ENCODE peak calls at places on chromosomes 16 and 17, in five cellular contexts. A, G, D, M and F are unnamed samples.

GRCh38 chr17:14487068-14487467 is 186.2 kb downstream of the HS3ST3B1 start:
- DNase-seq in A (no peak), D (no peak), G (no peak), M (no peak), F (no peak)

GRCh38 chr17:35731932-35732805 is 730 bp downstream of the RASL10B start:
- DNase-seq in D (no peak), A (no peak), G (no peak), M (no peak), F (no peak)

GRCh38 chr16:23795369-23795768 is 40.4 kb upstream of the PRKCB start:
- DNase-seq in G (no peak), M (no peak), D (no peak), A (no peak), F (no peak)

GRCh38 chr17:65198653-65199382 is 61.6 kb downstream of the RGS9 start:
- DNase-seq in M (no peak), G (no peak), D (no peak), A (no peak), F (no peak)

GRCh38 chr16:14649816-14650215 is 17.1 kb downstream of the BFAR start:
- DNase-seq in D (no peak), A (no peak), M (no peak), G (no peak), F (no peak)

GRCh38 chr17:54887787-54888186 is 12.9 kb upstream of the TOM1L1 start:
- DNase-seq in G (no peak), M (no peak), A (no peak), D (no peak), F (no peak)

GRCh38 chr16:60642956-60643355 is 1393.3 kb downstream of the CDH8 start:
- DNase-seq in A (no peak), M (no peak), D (no peak), G (no peak), F (no peak)

GRCh38 chr16:68834550-68834949 is 8.8 kb upstream of the TANGO6 start:
- DNase-seq in M (no peak), D (no peak), A (no peak), G (no peak), F (no peak)

GRCh38 chr17:40063034-40063765 is 435 bp downstream of the THRA start:
- DNase-seq in A (peak), M (peak), D (peak), G (peak), F (peak)

GRCh38 chr16:84808812-84809211 is 11.0 kb upstream of the CRISPLD2 start:
- DNase-seq in M (no peak), G (no peak), A (no peak), D (no peak), F (no peak)

GRCh38 chr17:3765981-3766380 is 35.0 kb downstream of the ITGAE start:
- DNase-seq in D (no peak), A (no peak), G (peak), M (no peak), F (no peak)

GRCh38 chr16:48892884-48893283 is 282.9 kb upstream of the N4BP1 start:
- DNase-seq in D (no peak), M (no peak), A (no peak), G (no peak), F (no peak)

GRCh38 chr17:6435051-6435450 is at the start of gene AIPL1:
- DNase-seq in G (no peak), A (no peak), D (no peak), M (no peak), F (no peak)

GRCh38 chr17:81959362-81960129 is 1.4 kb downstream of the NOTUM start:
- DNase-seq in G (peak), D (no peak), A (peak), M (peak), F (peak)

GRCh38 chr17:44216173-44216572 is 3.3 kb downstream of the UBTF start:
- DNase-seq in A (no peak), G (no peak), M (no peak), D (no peak), F (no peak)

GRCh38 chr17:7308625-7309433 is 1.4 kb downstream of the EIF5A start:
- DNase-seq in G (no peak), M (peak), D (peak), A (peak), F (peak)

GRCh38 chr16:28923652-28924398 is 1.2 kb downstream of the RABEP2 start:
- DNase-seq in D (no peak), A (no peak), M (no peak), G (no peak), F (no peak)

GRCh38 chr17:35684046-35684802 is 47.2 kb upstream of the RASL10B start:
- DNase-seq in D (no peak), M (no peak), A (no peak), G (no peak), F (no peak)

GRCh38 chr16:35492225-35492624 is 2032.8 kb downstream of the TP53TG3F start:
- DNase-seq in D (no peak), G (no peak), A (no peak), M (no peak), F (no peak)

GRCh38 chr16:72434159-72434558 is 262.2 kb upstream of the PMFBP1 start:
- DNase-seq in G (no peak), D (no peak), A (no peak), M (no peak), F (no peak)

GRCh38 chr16:46974352-46974751 is 878 bp upstream of the DNAJA2 start:
- DNase-seq in A (no peak), M (no peak), G (no peak), D (no peak), F (no peak)

GRCh38 chr16:90044111-90044551 is 24.9 kb upstream of the DBNDD1 start:
- DNase-seq in D (no peak), M (no peak), A (no peak), G (peak), F (peak)

GRCh38 chr17:40617678-40618240 is 29.9 kb downstream of the SMARCE1 start:
- DNase-seq in G (no peak), A (no peak), D (no peak), M (no peak), F (no peak)

GRCh38 chr16:12268602-12269001 is 292.1 kb downstream of the SNX29 start:
- DNase-seq in D (no peak), A (no peak), M (no peak), G (no peak), F (peak)

GRCh38 chr17:43846221-43846712 is 709 bp upstream of the CD300LG start:
- DNase-seq in G (peak), M (peak), A (peak), D (peak), F (peak)

GRCh38 chr17:46788796-46789195 is 29.7 kb downstream of the WNT3 start:
- DNase-seq in D (no peak), G (no peak), M (no peak), A (no peak), F (no peak)

GRCh38 chr16:23505180-23505665 is 5.1 kb downstream of the GGA2 start:
- DNase-seq in G (no peak), D (no peak), A (no peak), M (no peak), F (no peak)

GRCh38 chr16:80507538-80507937 is 33.3 kb upstream of the DYNLRB2 start:
- DNase-seq in D (no peak), G (no peak), M (peak), A (no peak), F (no peak)

GRCh38 chr17:5759501-5759925 is 175.2 kb upstream of the NLRP1 start:
- DNase-seq in A (no peak), G (no peak), D (no peak), M (no peak), F (no peak)

GRCh38 chr16:86602521-86602920 is 24.2 kb downstream of the FOXL1 start:
- DNase-seq in D (peak), G (no peak), A (no peak), M (no peak), F (no peak)

GRCh38 chr17:29138991-29139682 is 41.1 kb downstream of the MYO18A start:
- DNase-seq in A (peak), M (peak), G (peak), D (peak), F (no peak)

GRCh38 chr16:76114681-76115080 is 162.5 kb upstream of the CNTNAP4 start:
- DNase-seq in M (no peak), D (no peak), A (no peak), G (no peak), F (no peak)

GRCh38 chr16:27448531-27449433 is 46.8 kb downstream of the IL21R start:
- DNase-seq in G (no peak), D (no peak), A (no peak), M (no peak), F (no peak)

GRCh38 chr17:10754109-10754508 is 24.3 kb upstream of the TMEM220 start:
- DNase-seq in A (no peak), G (no peak), D (no peak), M (no peak), F (no peak)

DNA sequence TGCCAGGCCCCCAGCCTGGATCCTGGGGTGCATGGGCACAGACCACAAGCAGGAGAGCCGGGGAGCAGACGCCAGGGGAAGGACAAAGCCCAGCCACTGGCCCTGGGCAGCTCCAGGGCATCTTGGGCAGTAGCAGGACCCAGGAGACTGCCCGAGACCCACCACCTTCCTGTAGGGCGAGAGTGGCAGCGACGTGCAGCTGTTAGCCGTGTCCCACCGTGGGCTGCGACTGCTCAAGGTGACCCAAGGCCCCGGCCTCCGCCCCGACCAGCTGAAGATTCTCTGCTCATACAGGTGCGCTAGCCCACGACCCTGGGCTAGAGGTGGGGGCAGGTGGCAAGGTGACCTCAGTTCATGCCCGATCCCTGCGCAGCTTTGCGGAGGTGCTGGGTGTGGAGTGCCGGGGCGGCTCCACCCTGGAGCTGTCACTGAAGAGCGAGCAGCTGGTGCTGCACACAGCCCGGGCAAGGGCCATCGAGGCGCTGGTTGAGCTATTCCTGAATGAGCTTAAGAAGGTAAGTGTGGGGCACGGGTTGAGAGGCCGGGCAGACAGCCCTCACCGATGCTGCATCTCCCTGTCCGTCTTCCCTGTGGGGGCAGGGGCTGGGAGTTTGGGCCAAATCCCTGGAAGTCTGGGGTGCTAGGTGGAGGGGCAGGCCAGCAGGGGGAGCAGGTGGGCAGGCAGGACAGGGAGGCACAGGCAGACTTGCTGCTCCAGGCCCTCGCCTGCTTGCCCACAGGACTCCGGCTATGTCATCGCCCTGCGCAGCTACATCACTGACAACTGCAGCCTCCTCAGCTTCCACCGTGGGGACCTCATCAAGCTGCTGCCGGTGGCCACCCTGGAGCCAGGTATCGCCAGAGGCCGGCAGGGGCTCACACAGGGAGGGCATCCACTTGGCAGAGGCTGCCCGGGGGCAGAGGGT is 13.5 kb upstream of the SMIM5 start:
- DNase-seq in D (no peak), M (no peak), A (peak), G (no peak), F (no peak)
- TF ChIP-seq CTCF in D (peak), M (peak), A (peak), G (no peak), F (peak)

DNA sequence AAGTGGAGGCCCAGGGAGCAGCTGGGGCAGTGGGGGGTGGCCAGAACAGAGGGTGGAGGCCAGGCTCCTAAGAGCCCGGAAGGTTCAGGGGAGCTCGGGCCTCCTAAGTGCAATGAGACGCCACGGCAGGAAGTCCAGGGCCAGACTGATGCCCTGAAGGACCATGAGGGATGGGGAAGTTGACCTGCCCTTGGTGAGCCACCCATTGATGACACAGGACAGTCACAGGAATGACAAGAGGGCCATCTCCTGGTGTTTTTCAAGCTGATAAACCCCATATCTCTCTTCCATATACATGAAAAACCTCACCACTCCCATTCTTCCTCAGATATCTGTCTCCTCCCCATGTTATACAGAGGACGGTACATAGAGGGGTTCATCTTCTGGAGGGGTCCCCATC is 5.8 kb upstream of the MRPL58 start:
- DNase-seq in M (no peak), D (no peak), A (no peak), G (no peak), F (no peak)
- TF ChIP-seq CTCF in M (no peak), D (no peak), A (no peak), G (no peak), F (no peak)

DNA sequence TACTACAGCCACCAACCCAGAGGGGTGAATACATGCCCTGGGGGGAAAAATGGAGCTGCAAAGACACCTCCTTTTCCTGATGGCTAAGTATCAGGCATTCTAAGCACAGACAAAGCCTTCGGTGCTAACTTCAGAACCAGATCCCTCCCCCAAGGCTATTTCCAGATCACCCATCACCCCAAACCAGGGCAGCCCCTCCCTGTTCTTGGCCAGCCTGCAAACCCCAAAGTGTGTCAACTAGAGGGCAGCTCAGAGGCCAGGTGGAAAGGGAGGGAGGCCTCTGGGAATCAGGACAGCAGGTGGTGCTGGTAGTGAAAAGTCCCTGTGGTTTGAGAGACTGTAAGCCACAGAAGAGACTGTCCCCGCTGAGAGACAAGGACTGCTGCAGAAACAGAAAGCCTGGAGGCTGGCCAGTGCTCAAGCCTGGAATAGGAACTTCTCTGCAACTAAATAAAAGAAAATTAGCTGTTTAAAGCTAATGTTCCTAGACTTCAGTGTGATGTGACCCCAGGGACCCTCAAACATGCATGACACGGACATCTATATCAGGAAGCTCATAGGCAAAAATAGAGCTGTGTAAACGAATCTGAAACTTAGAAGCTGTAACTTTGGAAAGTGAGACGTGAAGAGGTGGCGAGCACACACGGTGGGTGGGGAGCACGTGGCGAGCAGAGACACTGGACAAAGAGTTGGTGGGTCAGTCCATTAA is 9.1 kb downstream of the TUBG1 start:
- DNase-seq in A (peak), M (peak), G (no peak), D (peak), F (no peak)
- TF ChIP-seq CTCF in A (no peak), M (no peak), G (no peak), D (no peak), F (peak)

DNA sequence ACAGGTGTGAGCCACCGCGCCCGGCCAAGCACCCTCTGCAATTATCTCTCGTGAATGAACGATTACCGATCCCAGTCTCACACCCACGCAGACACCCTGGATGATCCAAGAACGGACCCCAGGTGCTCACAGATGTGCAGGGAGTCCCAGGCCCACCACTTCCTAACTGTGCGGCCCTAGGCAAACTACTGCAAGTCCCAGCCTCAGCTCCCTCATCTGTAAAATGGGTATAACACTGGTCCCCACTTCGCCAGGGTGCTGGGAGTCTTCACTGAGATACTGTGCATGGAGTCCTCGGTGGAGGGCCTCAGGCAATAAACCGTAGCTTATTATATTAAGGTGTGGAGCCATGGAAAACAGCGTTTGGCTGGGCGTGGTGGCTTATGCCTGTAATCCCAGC is 21.6 kb upstream of the PITPNA start:
- DNase-seq in D (no peak), G (no peak), A (no peak), M (no peak), F (no peak)
- TF ChIP-seq CTCF in D (no peak), G (no peak), A (no peak), M (no peak), F (no peak)

DNA sequence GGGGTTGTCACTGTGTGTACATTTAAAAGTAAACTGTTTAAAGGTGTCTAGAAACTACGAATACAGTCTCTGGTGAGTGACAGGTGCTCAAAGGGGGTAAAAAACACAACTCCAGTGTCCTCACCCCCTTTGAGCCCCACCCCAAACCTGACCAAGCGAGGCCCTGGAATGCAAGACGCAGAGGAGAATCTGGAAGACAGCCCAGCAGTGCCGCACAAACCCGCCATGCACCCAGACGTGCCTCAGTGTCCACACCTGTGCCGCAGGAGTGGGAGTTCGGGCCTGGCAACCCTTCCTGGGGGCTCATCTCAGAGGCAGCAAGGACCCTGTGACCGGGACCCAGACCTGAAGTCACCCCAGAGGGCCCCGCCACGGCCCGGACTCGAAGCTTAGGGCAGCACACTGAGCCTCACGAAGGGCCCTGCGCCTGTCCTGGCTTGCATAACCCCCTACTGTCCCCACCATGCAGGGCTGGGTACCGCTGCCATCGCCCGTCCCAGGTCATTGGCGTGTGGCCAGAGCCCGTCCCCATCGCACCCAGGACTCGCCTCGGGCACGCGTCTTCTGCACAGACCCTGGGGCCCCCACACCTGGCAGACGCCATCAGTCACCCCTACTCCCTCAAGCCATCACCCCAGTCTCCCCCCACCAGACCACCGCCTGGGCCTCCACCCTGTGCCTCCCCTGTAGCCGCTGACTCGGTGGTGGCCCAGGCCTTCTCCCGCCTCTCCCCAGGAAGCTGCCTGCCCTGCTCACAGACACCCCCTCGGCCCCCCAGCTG is 33.0 kb upstream of the ZC3H18 start:
- DNase-seq in D (no peak), M (no peak), G (peak), A (no peak), F (no peak)
- TF ChIP-seq CTCF in D (no peak), M (no peak), G (no peak), A (no peak), F (no peak)

DNA sequence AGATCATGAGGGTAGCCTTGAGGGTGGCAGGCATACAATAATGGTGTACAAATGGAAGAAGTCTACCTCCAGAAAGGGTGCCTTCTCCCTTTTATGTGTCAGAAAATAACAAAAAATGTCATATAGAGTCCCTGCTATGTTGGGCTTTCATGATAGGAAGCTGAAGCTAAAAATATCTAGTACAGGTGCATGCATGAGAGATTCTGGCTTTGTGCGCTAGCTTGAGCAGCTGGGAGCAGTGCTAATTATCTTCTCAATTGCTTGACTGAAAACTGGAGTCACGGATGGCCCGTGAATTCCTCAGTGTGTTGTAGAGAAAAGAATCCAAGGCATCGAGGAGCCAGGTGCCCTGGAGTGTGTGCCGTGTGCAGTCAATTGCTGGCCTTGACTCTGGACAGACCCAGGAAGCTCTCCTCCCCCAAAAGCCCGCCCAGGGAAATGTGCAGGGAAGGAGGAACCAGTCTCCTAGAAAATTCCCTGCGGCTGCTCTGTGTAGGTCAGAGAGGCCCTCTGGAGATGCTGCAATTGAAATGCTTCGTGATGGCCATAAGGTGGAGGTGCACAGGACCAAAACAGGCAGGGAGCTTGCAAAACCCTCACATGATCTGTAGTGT is 14.2 kb downstream of the LGALS3BP start:
- DNase-seq in D (no peak), M (no peak), A (no peak), G (no peak), F (no peak)
- TF ChIP-seq CTCF in D (no peak), M (no peak), A (no peak), G (no peak), F (no peak)

GRCh38 chr17:16463341-16464000 is 28.5 kb downstream of the LRRC75A start:
- DNase-seq in A (peak), M (peak), G (no peak), D (no peak), F (no peak)
- TF ChIP-seq CTCF in A (no peak), M (no peak), G (peak), D (peak), F (peak)

DNA sequence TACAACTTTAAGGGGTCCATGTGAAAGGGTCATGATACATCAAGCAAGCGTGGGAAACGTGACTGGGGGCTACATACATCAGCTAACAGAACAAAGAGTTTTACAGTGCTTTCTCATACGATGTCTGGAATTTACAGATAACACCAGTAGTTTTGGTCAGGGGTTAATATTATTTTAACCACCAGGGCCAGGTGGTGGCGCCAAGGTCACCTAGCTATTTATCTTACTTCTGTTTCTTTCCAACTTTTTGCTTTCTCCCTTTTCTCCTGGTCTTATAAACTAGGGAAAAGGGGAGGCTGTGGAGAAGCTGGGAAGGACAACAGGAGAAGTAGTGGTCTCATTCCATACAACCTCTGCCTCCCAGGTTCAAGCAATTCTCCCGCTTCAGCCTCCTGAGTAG is 37.9 kb downstream of the CLEC3A start:
- DNase-seq in M (no peak), G (no peak), A (no peak), D (no peak), F (no peak)
- TF ChIP-seq CTCF in M (no peak), G (no peak), A (no peak), D (no peak), F (no peak)